ENCODE peak calls at places on chromosomes 5 and 9, in four cellular contexts. H is ovary, V is cardiac muscle cell, D is AG04450. L is an unnamed sample.

GRCh38 chr5:153888781-153889180 is 149.9 kb downstream of the FAM114A2 start:
- DNase-seq in D (no peak), V (no peak), H (no peak), L (no peak)

GRCh38 chr5:13695076-13695712 is 249.3 kb downstream of the DNAH5 start:
- DNase-seq in D (no peak), H (no peak), V (no peak), L (no peak)

GRCh38 chr5:15106530-15107283 is 235.1 kb upstream of the ANKH start:
- DNase-seq in D (no peak), V (peak; percentile 12), H (no peak), L (no peak)

GRCh38 chr5:178588769-178589168 is 1.4 kb downstream of the COL23A1 start:
- DNase-seq in D (no peak), V (no peak), H (no peak), L (no peak)

GRCh38 chr5:129384736-129385135 is 75.4 kb upstream of the ADAMTS19 start:
- DNase-seq in D (no peak), H (no peak), V (no peak), L (no peak)

GRCh38 chr5:109630109-109630508 is 59.6 kb upstream of the MAN2A1 start:
- DNase-seq in V (no peak), D (no peak), H (no peak), L (no peak)

GRCh38 chr5:42614509-42614908 is 142.1 kb upstream of the CCDC152 start:
- DNase-seq in H (no peak), V (no peak), D (no peak), L (no peak)

GRCh38 chr9:126111556-126111955 is 215.1 kb upstream of the MVB12B start:
- DNase-seq in D (no peak), V (no peak), H (peak; percentile 1), L (no peak)

GRCh38 chr5:58182287-58182841 is 277.5 kb downstream of the PLK2 start:
- DNase-seq in D (no peak), V (peak; percentile 4), H (no peak), L (no peak)

GRCh38 chr5:135537271-135537670 is 1.5 kb upstream of the NEUROG1 start:
- DNase-seq in D (no peak), H (no peak), V (no peak), L (no peak)

GRCh38 chr9:124671861-124672260 is 99.2 kb downstream of the NR6A1 start:
- DNase-seq in V (no peak), H (no peak), D (no peak), L (no peak)

GRCh38 chr5:22965960-22966359 is 112.8 kb upstream of the CDH12 start:
- DNase-seq in D (no peak), H (no peak), V (no peak), L (no peak)

GRCh38 chr5:111407562-111407961 is 104.8 kb downstream of the STARD4 start:
- DNase-seq in H (no peak), V (no peak), D (no peak), L (no peak)

GRCh38 chr5:133499896-133500295 is 112.4 kb downstream of the FSTL4 start:
- DNase-seq in H (no peak), V (no peak), D (no peak), L (no peak)

GRCh38 chr5:32707394-32707997 is 3.6 kb upstream of the NPR3 start:
- DNase-seq in H (no peak), V (peak; percentile 36), D (no peak), L (no peak)

GRCh38 chr5:136703706-136704105 is 338.4 kb upstream of the TRPC7 start:
- DNase-seq in V (no peak), H (no peak), D (no peak), L (no peak)

GRCh38 chr5:94181940-94182339 is 436.5 kb downstream of the KIAA0825 start:
- DNase-seq in D (no peak), V (no peak), H (no peak), L (no peak)

GRCh38 chr9:96061293-96061987 is 185.9 kb downstream of the ERCC6L2 start:
- DNase-seq in H (no peak), V (peak; percentile 30), D (no peak), L (no peak)

GRCh38 chr9:124735121-124735520 is 36.0 kb downstream of the NR6A1 start:
- DNase-seq in H (no peak), V (peak; percentile 56), D (no peak), L (no peak)

GRCh38 chr9:118962426-118962825 is 406.8 kb downstream of the BRINP1 start:
- DNase-seq in H (no peak), V (no peak), D (no peak), L (no peak)

GRCh38 chr9:673264-673965 is 168.1 kb upstream of the DMRT1 start:
- DNase-seq in H (no peak), D (no peak), V (no peak), L (no peak)

GRCh38 chr5:171601266-171601881 is 181.9 kb downstream of the FGF18 start:
- DNase-seq in H (no peak), V (no peak), D (no peak), L (peak; percentile 66)

GRCh38 chr5:162128117-162128516 is 60.5 kb downstream of the GABRG2 start:
- DNase-seq in V (no peak), H (no peak), D (no peak), L (no peak)

GRCh38 chr5:55445817-55446216 is 88.9 kb downstream of the PLPP1 start:
- DNase-seq in H (no peak), D (no peak), V (no peak), L (no peak)

GRCh38 chr5:113804943-113805342 is 291.4 kb downstream of the YTHDC2 start:
- DNase-seq in H (no peak), D (no peak), V (peak; percentile 10), L (no peak)

GRCh38 chr9:90855208-90856000 is 53.8 kb downstream of the SYK start:
- DNase-seq in V (no peak), H (no peak), D (no peak), L (no peak)

GRCh38 chr9:120413121-120414048 is 166.6 kb downstream of the CDK5RAP2 start:
- DNase-seq in H (no peak), V (no peak), D (no peak), L (no peak)

GRCh38 chr5:16639206-16639605 is 22.4 kb upstream of the RETREG1 start:
- DNase-seq in D (no peak), H (no peak), V (no peak), L (no peak)

GRCh38 chr5:77881528-77881927 is 105.4 kb upstream of the TBCA start:
- DNase-seq in H (no peak), D (no peak), V (no peak), L (no peak)

GRCh38 chr5:30849801-30850370 is 343.6 kb upstream of the CDH6 start:
- DNase-seq in H (no peak), D (peak; percentile 33), V (no peak), L (no peak)

GRCh38 chr5:36590513-36591286 is 15.7 kb upstream of the SLC1A3 start:
- DNase-seq in V (peak; percentile 51), H (no peak), D (no peak), L (no peak)

GRCh38 chr5:134567651-134568338 is 42.3 kb downstream of the JADE2 start:
- DNase-seq in H (peak; percentile 36), D (no peak), V (no peak), L (peak; percentile 65)

GRCh38 chr5:127957183-127957582 is 126.4 kb upstream of the SLC12A2 start:
- DNase-seq in H (peak; percentile 49), V (no peak), D (peak; percentile 27), L (no peak)

GRCh38 chr5:157523976-157524375 is 51.6 kb downstream of the ADAM19 start:
- DNase-seq in H (no peak), D (no peak), V (no peak), L (no peak)

GRCh38 chr9:3916984-3917383 is 382.9 kb downstream of the GLIS3 start:
- DNase-seq in D (peak; percentile 46), H (no peak), V (no peak), L (no peak)

GRCh38 chr9:88535226-88535931 is 401 bp downstream of the NXNL2 start:
- DNase-seq in H (peak; percentile 66), V (peak; percentile 26), D (no peak), L (no peak)

GRCh38 chr5:107957023-107957422 is 286.3 kb upstream of the EFNA5 start:
- DNase-seq in D (no peak), V (no peak), H (no peak), L (no peak)

GRCh38 chr5:78806544-78806943 is 158.0 kb upstream of the LHFPL2 start:
- DNase-seq in H (no peak), D (peak; percentile 33), V (no peak), L (no peak)

GRCh38 chr5:92409131-92409530 is 1026.0 kb upstream of the ARRDC3 start:
- DNase-seq in D (no peak), V (no peak), H (no peak), L (no peak)

GRCh38 chr5:170603578-170604565 is 100.1 kb downstream of the KCNIP1 start:
- DNase-seq in V (peak; percentile 83), D (no peak), H (peak; percentile 66), L (no peak)

GRCh38 chr9:87148391-87149237 is 201.3 kb upstream of the GAS1 start:
- DNase-seq in H (peak; percentile 79), V (peak; percentile 49), D (no peak), L (peak; percentile 70)
- H3K27ac ChIP-seq in H (peak overlapping the region; percentile 75), V (no peak overlapping the region), D (peak overlapping the region; percentile 71), L (peak overlapping the region; percentile 81)

DNA sequence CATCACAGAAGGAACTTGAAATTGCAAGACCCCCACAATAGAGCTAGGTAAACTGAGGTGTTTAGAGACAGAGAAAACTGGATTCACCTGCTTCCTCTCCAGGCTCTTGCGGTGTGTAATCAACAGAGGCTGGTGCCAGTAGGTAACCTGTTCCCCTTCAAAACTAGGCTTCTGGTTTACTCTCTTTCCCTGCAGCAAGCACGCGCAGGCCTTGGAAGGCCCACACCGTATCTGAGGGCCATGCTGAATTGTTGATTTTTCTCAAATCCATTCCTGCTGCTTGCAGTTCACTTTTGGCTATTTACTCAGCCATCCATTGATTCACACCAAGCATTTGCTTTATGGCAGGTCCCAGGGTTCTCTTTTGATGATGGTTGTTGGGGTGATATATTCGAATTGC is 667 bp upstream of the FRRS1L start:
- DNase-seq in H (no peak), D (no peak), V (no peak), L (no peak)
- H3K4me3 ChIP-seq in H (no peak overlapping the region), D (no peak overlapping the region), V (no peak overlapping the region), L (no peak overlapping the region)

GRCh38 chr5:147234098-147234824 is 565 bp upstream of the STK32A start:
- DNase-seq in D (no peak), H (peak; percentile 40), V (no peak), L (no peak)

GRCh38 chr5:147240266-147240985 is 5.6 kb downstream of the STK32A start:
- DNase-seq in H (no peak), V (no peak), D (no peak), L (no peak)

DNA sequence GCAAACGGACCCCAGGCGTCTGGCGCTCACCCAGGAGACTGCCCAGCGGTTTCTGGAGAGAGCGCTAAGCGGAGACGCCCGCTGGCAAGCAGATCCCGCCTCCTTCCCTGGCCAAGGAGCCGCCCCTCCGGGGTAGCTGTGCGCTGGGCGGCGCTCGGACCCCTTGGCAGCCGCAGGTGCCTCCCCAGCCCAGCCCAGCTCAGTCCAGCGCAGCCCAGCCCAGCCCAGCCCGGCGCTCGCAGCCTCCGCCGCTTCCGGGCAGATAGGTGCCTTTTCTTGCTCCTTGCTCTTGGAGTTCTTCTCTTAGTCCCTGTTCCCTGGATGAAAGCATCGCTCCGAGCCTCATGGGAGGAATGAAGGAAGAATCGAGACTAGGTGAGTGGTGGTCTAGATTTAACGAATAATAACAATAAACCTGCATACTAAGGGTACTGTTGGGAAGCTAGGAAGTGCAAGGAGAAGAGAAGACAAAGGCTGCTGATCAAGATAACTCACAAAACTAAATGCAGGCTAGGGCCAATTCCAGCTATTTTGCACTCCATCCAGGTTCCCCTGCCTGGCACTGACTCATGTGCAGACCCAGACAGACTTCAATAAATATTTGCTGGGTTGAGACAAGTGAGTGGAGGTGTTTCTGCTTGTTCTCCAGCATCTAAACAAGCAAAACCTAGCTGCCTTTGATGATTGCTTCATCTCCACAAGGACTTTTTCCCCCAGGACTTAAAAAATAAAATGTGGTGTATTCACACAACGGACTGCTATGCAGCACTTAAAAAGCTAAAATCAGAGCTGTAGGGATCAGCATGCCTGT is at the start of gene STK32A:
- DNase-seq in H (peak; percentile 79), D (no peak), V (peak; percentile 80), L (peak; percentile 84)
- H3K27ac ChIP-seq in H (peak within 1 kb of the TSS; percentile 81), D (no peak within 1 kb of the TSS), V (no peak within 1 kb of the TSS), L (peak within 1 kb of the TSS; percentile 58)

GRCh38 chr9:128743421-128743820 is 19.5 kb upstream of the ZDHHC12 start:
- DNase-seq in V (no peak), D (no peak), H (no peak), L (no peak)
- H3K4me3 ChIP-seq in V (no peak overlapping the region), D (no peak overlapping the region), H (no peak overlapping the region), L (no peak overlapping the region)

L was measured in lower lobe of right lung.